ENCODE peak calls at places on chromosomes 1 and 21, in eight cellular contexts. S is aorta, G is sigmoid colon, J is lower leg skin, U is hepatocyte, Y is right cardiac atrium, I is GM06990, N is transverse colon. Q is an unnamed sample.

GRCh38 chr1:245871881-245872280 is 635.2 kb downstream of the SMYD3 start:
- DNase-seq in U (no peak), I (no peak), G (no peak), Y (no peak), J (no peak), N (no peak), S (no peak), Q (no peak)

GRCh38 chr1:54927475-54928240 is 40.7 kb upstream of the DHCR24 start:
- DNase-seq in I (no peak), Y (peak), G (no peak), N (no peak), S (no peak), J (peak), U (peak), Q (no peak)

GRCh38 chr1:100360790-100361232 is 8.5 kb downstream of the CDC14A start:
- DNase-seq in S (no peak), N (no peak), U (no peak), I (no peak), G (peak), J (no peak), Y (peak), Q (no peak)

GRCh38 chr1:196181594-196181878 is 426.7 kb downstream of the KCNT2 start:
- DNase-seq in J (no peak), I (no peak), Y (no peak), G (no peak), N (no peak), S (no peak), U (no peak), Q (no peak)

GRCh38 chr1:229874150-229874549 is 192.9 kb upstream of the GALNT2 start:
- DNase-seq in S (no peak), I (no peak), N (no peak), Y (no peak), J (no peak), U (no peak), G (no peak), Q (no peak)

GRCh38 chr1:12499574-12500245 is 118.3 kb downstream of the DHRS3 start:
- DNase-seq in N (no peak), I (no peak), G (no peak), Y (no peak), J (no peak), U (no peak), S (peak), Q (no peak)

GRCh38 chr1:41545996-41546938 is 61.8 kb upstream of the EDN2 start:
- DNase-seq in G (peak), S (peak), I (no peak), U (no peak), J (no peak), N (no peak), Y (no peak), Q (no peak)

GRCh38 chr1:234887026-234887910 is 241.4 kb downstream of the TOMM20 start:
- DNase-seq in S (peak), G (peak), U (no peak), I (no peak), N (no peak), J (no peak), Y (peak), Q (no peak)

GRCh38 chr1:153561401-153561985 is 4.2 kb downstream of the S100A2 start:
- DNase-seq in U (no peak), N (no peak), S (no peak), Y (no peak), I (no peak), G (peak), J (no peak), Q (no peak)

GRCh38 chr1:226827458-226827857 is 43.0 kb upstream of the PSEN2 start:
- DNase-seq in J (peak), N (peak), I (no peak), S (peak), G (peak), Y (peak), U (no peak), Q (no peak)
- H3K4me3 ChIP-seq in J (no peak), N (no peak), I (no peak), S (no peak), G (peak), Y (peak), U (no peak), Q (peak)

GRCh38 chr1:92769856-92770255 is 15.1 kb downstream of the EVI5 start:
- DNase-seq in S (no peak), G (no peak), Y (no peak), N (no peak), J (no peak), I (no peak), U (no peak), Q (no peak)
- H3K4me3 ChIP-seq in S (no peak), G (no peak), Y (no peak), N (no peak), J (no peak), I (no peak), U (no peak), Q (no peak)

GRCh38 chr1:205319081-205320018 is 2.2 kb downstream of the NUAK2 start:
- DNase-seq in J (peak), N (peak), U (peak), Y (peak), S (no peak), I (no peak), G (peak), Q (peak)

GRCh38 chr1:205321109-205321958 is at the start of gene NUAK2:
- DNase-seq in G (peak), U (peak), N (peak), S (peak), I (peak), Y (peak), J (peak), Q (peak)

GRCh38 chr1:205323794-205324193 is 2.2 kb upstream of the NUAK2 start:
- DNase-seq in J (no peak), I (no peak), U (no peak), S (no peak), G (no peak), Y (no peak), N (no peak), Q (no peak)

GRCh38 chr1:205324781-205325180 is 3.2 kb upstream of the NUAK2 start:
- DNase-seq in N (no peak), G (no peak), S (no peak), J (no peak), I (no peak), U (peak), Y (no peak), Q (no peak)

DNA sequence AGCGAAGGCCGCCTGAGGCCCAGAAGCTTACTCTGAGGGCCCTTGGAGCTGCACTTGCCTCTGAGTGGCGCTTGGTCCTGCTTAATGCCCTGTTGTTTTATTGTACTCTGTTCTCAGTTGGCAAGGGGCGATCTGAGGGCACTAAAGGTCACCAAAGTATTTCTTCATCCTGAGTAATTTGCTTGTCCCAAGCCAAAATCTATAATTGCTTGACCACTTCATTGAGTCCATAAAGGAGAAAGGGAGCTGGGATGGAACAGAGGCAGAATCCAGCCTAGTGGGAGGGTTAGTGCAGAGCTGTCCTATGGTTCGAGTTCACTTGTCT is 376 bp upstream of the NUAK2 start:
- DNase-seq in N (no peak), Y (no peak), J (no peak), S (no peak), I (no peak), G (no peak), U (no peak), Q (no peak)
- H3K4me3 ChIP-seq in N (no peak), Y (no peak), J (no peak), S (no peak), I (peak), G (peak), U (no peak), Q (peak)

GRCh38 chr1:150366416-150367296 is 2.7 kb downstream of the RPRD2 start:
- DNase-seq in G (no peak), Y (no peak), U (no peak), I (peak), N (no peak), S (no peak), J (no peak), Q (no peak)

GRCh38 chr1:150365945-150366344 is 2.0 kb downstream of the RPRD2 start:
- DNase-seq in I (peak), U (no peak), N (no peak), J (no peak), S (no peak), G (no peak), Y (no peak), Q (no peak)

GRCh38 chr1:150372580-150372979 is 8.6 kb downstream of the RPRD2 start:
- DNase-seq in N (no peak), I (no peak), Y (no peak), J (no peak), G (no peak), U (no peak), S (no peak), Q (no peak)

GRCh38 chr1:150376110-150376509 is 12.2 kb downstream of the RPRD2 start:
- DNase-seq in Y (no peak), U (no peak), J (no peak), G (no peak), N (no peak), I (no peak), S (no peak), Q (no peak)

DNA sequence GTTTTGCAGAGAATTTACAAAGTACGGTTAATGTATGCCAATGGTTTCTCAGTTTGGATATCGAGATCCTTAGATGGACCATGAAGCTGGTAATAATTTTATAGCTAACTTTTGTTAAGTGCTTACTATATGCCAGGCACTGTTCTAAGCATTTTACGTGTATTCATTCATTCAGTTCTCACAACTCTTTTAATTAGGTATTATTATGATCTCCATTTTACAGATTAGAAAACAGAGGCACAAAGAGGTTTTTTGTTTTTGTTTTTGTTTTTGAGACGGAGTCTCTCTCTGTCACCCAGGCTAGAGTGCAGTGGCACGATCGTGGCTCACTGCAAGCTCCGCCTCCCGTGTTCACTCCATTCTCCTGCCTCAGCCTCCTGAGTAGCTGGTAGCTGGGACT is 7.2 kb downstream of the RPRD2 start:
- DNase-seq in Y (no peak), I (no peak), N (no peak), S (no peak), J (no peak), G (no peak), U (no peak), Q (no peak)
- H3K4me3 ChIP-seq in Y (no peak), I (no peak), N (no peak), S (no peak), J (no peak), G (no peak), U (no peak), Q (no peak)

DNA sequence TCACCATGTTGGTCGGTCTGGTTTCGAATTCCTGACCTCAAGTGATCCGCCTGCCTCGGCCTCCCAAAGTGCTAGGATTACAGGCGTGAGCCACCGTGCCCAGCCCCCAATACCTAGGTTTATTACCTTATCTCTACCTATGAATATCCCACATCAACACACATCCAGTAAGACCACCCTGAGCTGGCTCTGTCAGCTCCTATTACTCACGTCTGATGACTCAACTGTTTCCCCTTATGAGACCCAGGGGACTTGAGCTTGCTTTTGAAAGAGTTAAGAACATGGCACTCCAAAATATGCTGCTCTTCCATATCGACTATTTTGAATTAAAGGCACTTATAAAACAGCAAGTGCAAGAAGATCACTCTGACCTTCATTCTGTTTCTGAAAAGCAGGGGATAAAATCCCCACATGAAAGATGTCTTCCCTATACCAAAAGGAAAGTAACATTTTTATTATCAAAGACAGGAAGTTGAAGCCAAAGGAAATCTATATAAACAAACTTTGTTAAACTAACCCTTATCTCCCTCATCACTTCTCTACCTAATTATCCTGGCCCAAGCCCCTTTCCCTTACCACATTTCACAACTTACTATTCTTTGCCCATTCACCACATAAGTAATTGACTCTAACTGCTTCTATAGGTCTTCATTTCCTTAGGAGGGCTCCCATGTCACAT is 41.3 kb upstream of the OSBPL9 start:
- DNase-seq in U (no peak), S (no peak), J (no peak), G (no peak), Y (no peak), I (peak), N (no peak), Q (no peak)
- H3K4me3 ChIP-seq in U (no peak), S (no peak), J (no peak), G (no peak), Y (no peak), I (no peak), N (no peak), Q (no peak)

GRCh38 chr1:218350909-218351616 is 5.9 kb downstream of the TGFB2 start:
- DNase-seq in J (no peak), Y (no peak), G (no peak), I (no peak), N (no peak), U (no peak), S (no peak), Q (no peak)

GRCh38 chr1:218350022-218350525 is 4.9 kb downstream of the TGFB2 start:
- DNase-seq in Y (no peak), G (no peak), U (no peak), S (no peak), I (no peak), N (no peak), J (no peak), Q (no peak)

GRCh38 chr1:218347713-218348627 is 2.8 kb downstream of the TGFB2 start:
- DNase-seq in J (no peak), U (peak), G (peak), I (no peak), Y (no peak), S (no peak), N (no peak), Q (no peak)

GRCh38 chr1:218348628-218349185 is 3.6 kb downstream of the TGFB2 start:
- DNase-seq in I (no peak), G (no peak), S (no peak), Y (no peak), U (no peak), N (no peak), J (no peak), Q (no peak)

DNA sequence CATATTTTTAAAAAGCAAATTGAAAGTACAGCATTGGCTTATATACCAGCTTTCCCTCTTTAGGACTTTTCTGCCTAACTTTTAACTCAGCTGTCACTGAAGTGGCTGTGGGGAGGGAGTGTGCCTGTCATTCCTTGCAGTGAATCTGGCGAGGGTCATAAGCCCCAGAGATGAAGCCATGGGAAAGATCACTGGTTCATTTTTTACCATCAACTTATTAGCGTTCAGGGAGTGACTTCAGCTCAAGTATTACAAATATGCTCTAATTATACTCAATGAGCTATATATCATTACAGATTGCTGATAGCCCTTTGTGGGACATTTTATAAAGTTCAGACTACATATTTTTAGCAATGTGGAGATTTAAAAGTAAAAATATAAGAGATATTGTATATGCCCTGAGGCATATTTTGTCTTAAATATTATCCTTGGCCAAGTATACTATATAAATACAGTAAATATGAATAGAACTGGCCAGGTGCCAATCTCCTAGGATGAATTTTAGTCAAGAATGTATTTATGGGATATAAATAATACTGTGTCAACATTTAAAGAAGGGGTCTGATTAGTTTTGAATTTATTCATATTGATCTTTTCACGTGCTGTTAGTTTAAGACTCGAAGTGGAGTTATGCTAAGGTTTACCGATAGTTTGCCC is 4.4 kb downstream of the TGFB2 start:
- DNase-seq in U (no peak), J (no peak), I (no peak), S (no peak), Y (no peak), G (no peak), N (no peak), Q (no peak)
- H3K4me3 ChIP-seq in U (peak), J (no peak), I (no peak), S (peak), Y (peak), G (peak), N (no peak), Q (no peak)

GRCh38 chr1:19863804-19864203 is 18.4 kb upstream of the OTUD3 start:
- DNase-seq in Y (no peak), J (no peak), G (no peak), N (no peak), U (peak), I (no peak), S (no peak), Q (no peak)

GRCh38 chr1:19864304-19865160 is 17.7 kb upstream of the OTUD3 start:
- DNase-seq in J (no peak), G (no peak), S (no peak), I (no peak), U (no peak), Y (no peak), N (no peak), Q (no peak)

GRCh38 chr1:19861034-19861433 is 21.2 kb upstream of the OTUD3 start:
- DNase-seq in G (no peak), I (no peak), Y (no peak), J (no peak), U (peak), N (peak), S (no peak), Q (no peak)

GRCh38 chr1:19861842-19862530 is 20.2 kb upstream of the OTUD3 start:
- DNase-seq in N (no peak), U (no peak), J (no peak), Y (no peak), G (no peak), I (no peak), S (no peak), Q (no peak)

GRCh38 chr1:19862944-19863343 is 19.3 kb upstream of the OTUD3 start:
- DNase-seq in J (no peak), N (no peak), U (no peak), G (no peak), Y (no peak), I (no peak), S (no peak), Q (no peak)
- H3K4me3 ChIP-seq in J (no peak), N (no peak), U (no peak), G (no peak), Y (no peak), I (no peak), S (no peak), Q (no peak)

DNA sequence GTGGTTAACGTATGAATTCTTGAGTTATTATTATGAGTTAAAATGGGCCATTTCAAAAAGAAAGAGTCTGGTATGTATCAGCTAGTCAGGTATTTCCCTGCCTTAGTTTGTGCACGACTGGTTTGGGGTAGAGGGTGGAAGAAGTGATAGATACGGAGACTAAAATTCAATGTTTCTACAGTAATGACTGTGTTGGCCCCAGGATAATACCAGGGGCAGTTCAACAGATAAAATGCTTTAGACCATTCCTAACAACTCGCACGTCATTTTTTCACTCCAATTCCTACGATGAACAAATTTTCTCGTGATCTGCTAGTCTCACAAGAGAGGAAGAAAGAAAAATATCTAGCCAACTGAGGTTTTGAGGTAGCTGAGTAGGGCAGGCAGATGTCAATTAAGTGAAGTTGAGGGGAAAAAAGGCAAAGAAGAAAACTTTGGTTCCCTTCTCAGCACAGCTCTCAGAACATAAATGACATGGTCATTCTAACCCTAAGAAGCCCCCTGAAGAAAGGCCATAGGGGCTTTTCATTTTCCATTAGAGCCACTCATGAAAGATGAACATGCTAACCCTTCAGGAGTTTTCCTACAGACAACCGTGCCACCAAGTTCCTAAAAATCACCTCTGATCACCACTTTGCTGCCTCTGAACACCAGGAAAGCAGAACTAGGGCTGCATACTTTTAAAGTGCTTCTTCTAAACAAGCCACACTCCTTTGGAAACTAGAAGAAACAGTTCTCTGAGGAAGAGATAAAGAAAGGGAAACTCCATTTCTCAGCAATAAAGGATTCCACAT is 5.6 kb downstream of the MCOLN2 start:
- DNase-seq in G (no peak), I (peak), Y (no peak), N (no peak), J (no peak), U (no peak), S (no peak), Q (no peak)
- H3K4me3 ChIP-seq in G (no peak), I (peak), Y (no peak), N (no peak), J (no peak), U (no peak), S (no peak), Q (no peak)

GRCh38 chr21:41048141-41048540 is 119.8 kb upstream of the BACE2 start:
- DNase-seq in Y (no peak), U (no peak), G (no peak), I (no peak), S (no peak), J (no peak), N (no peak), Q (no peak)

GRCh38 chr21:41054206-41054605 is 113.8 kb upstream of the BACE2 start:
- DNase-seq in I (no peak), S (no peak), J (no peak), U (no peak), G (no peak), N (no peak), Y (no peak), Q (no peak)

GRCh38 chr21:41045534-41046268 is 122.3 kb upstream of the BACE2 start:
- DNase-seq in J (no peak), I (no peak), Y (no peak), U (peak), G (no peak), S (no peak), N (no peak), Q (no peak)

GRCh38 chr21:41052820-41053555 is 115.0 kb upstream of the BACE2 start:
- DNase-seq in U (no peak), J (no peak), G (no peak), N (no peak), I (no peak), Y (no peak), S (no peak), Q (no peak)

DNA sequence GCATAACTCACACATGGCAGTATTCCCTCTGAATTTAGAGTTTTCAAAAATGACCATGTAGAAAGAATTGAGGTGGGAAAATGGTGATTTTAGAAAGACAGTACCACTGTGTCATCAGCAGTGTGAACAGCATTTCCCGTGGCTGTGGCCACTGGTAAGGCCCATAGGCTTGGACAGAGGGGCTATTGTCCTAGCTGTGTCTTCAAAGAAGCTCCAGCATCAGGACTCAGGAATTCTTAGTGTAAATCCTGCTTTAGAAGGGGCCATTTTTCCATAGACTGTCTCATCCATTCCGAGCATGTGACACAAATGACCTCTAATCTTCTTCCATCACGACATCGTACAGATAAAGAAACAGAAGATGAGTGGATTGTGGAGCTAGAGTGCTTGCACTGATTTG is 119.3 kb upstream of the BACE2 start:
- DNase-seq in N (no peak), G (no peak), I (no peak), Y (no peak), S (no peak), J (no peak), U (no peak), Q (no peak)
- H3K4me3 ChIP-seq in N (no peak), G (no peak), I (no peak), Y (no peak), S (no peak), J (no peak), U (no peak), Q (no peak)

Q was measured in naive thymus-derived CD4-positive, alpha-beta T cell.